ENCODE peak calls at places on chromosomes 11 and 22, in ten cellular contexts. U, R, N, D, K, Z, X, Q, F and E are unnamed samples.

GRCh38 chr11:15278129-15278528 is 163.4 kb downstream of the INSC start:
- DNase-seq in U (no peak), R (peak; percentile 29), N (no peak), D (no peak), K (no peak), Z (no peak), X (no peak), Q (no peak), F (no peak), E (no peak)

GRCh38 chr22:30754971-30755759 is 60.5 kb downstream of the OSBP2 start:
- DNase-seq in U (peak; percentile 73), R (peak; percentile 84), N (peak; percentile 64), D (peak; percentile 75), K (peak; percentile 71), Z (peak; percentile 57), X (peak; percentile 73), Q (peak; percentile 29), F (peak; percentile 50), E (no peak)

GRCh38 chr11:45332486-45332934 is 46.4 kb upstream of the SYT13 start:
- DNase-seq in U (no peak), R (peak; percentile 19), N (peak; percentile 68), D (peak; percentile 67), K (peak; percentile 55), Z (peak; percentile 50), X (peak; percentile 51), Q (no peak), F (peak; percentile 52), E (peak; percentile 75)

GRCh38 chr11:2217211-2218081 is 45.8 kb upstream of the TH start:
- DNase-seq in U (no peak), R (no peak), N (no peak), D (no peak), K (no peak), Z (no peak), X (peak; percentile 23), Q (no peak), F (no peak), E (peak; percentile 80)

GRCh38 chr11:60960405-60960804 is 8.4 kb upstream of the SLC15A3 start:
- DNase-seq in U (no peak), R (no peak), N (no peak), D (no peak), K (peak; percentile 30), Z (no peak), X (no peak), Q (no peak), F (no peak), E (no peak)

GRCh38 chr11:92340839-92341238 is 116.2 kb downstream of the FAT3 start:
- DNase-seq in U (peak; percentile 29), R (peak; percentile 2), N (peak; percentile 78), D (no peak), K (peak; percentile 58), Z (peak; percentile 25), X (peak; percentile 70), Q (no peak), F (no peak), E (peak; percentile 83)

GRCh38 chr22:49705631-49706352 is 121.9 kb downstream of the BRD1 start:
- DNase-seq in U (no peak), R (no peak), N (no peak), D (no peak), K (no peak), Z (no peak), X (no peak), Q (no peak), F (no peak), E (no peak)

GRCh38 chr11:60971520-60971919 is at the start of gene CD6:
- DNase-seq in U (no peak), R (no peak), N (no peak), D (no peak), K (no peak), Z (no peak), X (no peak), Q (no peak), F (no peak), E (no peak)

GRCh38 chr11:44573333-44573732 is 7.9 kb downstream of the CD82 start:
- DNase-seq in U (peak; percentile 61), R (peak; percentile 40), N (no peak), D (no peak), K (no peak), Z (no peak), X (no peak), Q (no peak), F (no peak), E (no peak)

GRCh38 chr11:58900479-58901420 is 38.5 kb upstream of the GLYATL1 start:
- DNase-seq in U (peak; percentile 75), R (peak; percentile 73), N (peak; percentile 98), D (peak; percentile 85), K (peak; percentile 90), Z (peak; percentile 90), X (peak; percentile 94), Q (peak; percentile 59), F (no peak), E (no peak)

GRCh38 chr11:102345923-102346322 is 1.1 kb upstream of the BIRC2 start:
- DNase-seq in U (peak; percentile 78), R (peak; percentile 83), N (no peak), D (no peak), K (no peak), Z (peak; percentile 26), X (no peak), Q (no peak), F (no peak), E (no peak)

GRCh38 chr22:50729391-50730012 is 8.5 kb upstream of the ACR start:
- DNase-seq in U (no peak), R (no peak), N (no peak), D (no peak), K (no peak), Z (no peak), X (no peak), Q (peak; percentile 9), F (peak; percentile 9), E (no peak)

GRCh38 chr22:42468841-42469240 is 36.6 kb upstream of the NFAM1 start:
- DNase-seq in U (no peak), R (peak; percentile 54), N (no peak), D (no peak), K (no peak), Z (no peak), X (no peak), Q (no peak), F (no peak), E (no peak)

GRCh38 chr22:21697866-21698265 is 32.1 kb downstream of the PPIL2 start:
- DNase-seq in U (no peak), R (peak; percentile 82), N (no peak), D (no peak), K (no peak), Z (no peak), X (no peak), Q (no peak), F (no peak), E (no peak)

GRCh38 chr11:43503417-43503816 is 144.7 kb downstream of the TTC17 start:
- DNase-seq in U (peak; percentile 16), R (no peak), N (peak; percentile 35), D (no peak), K (no peak), Z (no peak), X (no peak), Q (no peak), F (no peak), E (peak; percentile 2)
- TF ChIP-seq CTCF in U (no peak), R (peak; percentile 15), N (no peak), D (peak; percentile 20), K (no peak), Z (no peak), X (peak; percentile 39), Q (no peak), F (no peak), E (no peak)

GRCh38 chr11:116738975-116739374 is 33.8 kb downstream of the BUD13 start:
- DNase-seq in U (no peak), R (no peak), N (no peak), D (no peak), K (no peak), Z (no peak), X (no peak), Q (no peak), F (no peak), E (peak; percentile 34)

GRCh38 chr11:116733959-116734517 is 38.7 kb downstream of the BUD13 start:
- DNase-seq in U (no peak), R (no peak), N (no peak), D (no peak), K (no peak), Z (no peak), X (no peak), Q (no peak), F (no peak), E (no peak)

GRCh38 chr11:116732740-116733385 is 39.9 kb downstream of the BUD13 start:
- DNase-seq in U (peak; percentile 57), R (peak; percentile 68), N (peak; percentile 87), D (peak; percentile 82), K (peak; percentile 84), Z (peak; percentile 69), X (peak; percentile 90), Q (peak; percentile 38), F (peak; percentile 33), E (no peak)

GRCh38 chr11:116733386-116733755 is 39.4 kb downstream of the BUD13 start:
- DNase-seq in U (no peak), R (no peak), N (no peak), D (no peak), K (no peak), Z (no peak), X (no peak), Q (no peak), F (no peak), E (no peak)

GRCh38 chr11:116736763-116737162 is 36.0 kb downstream of the BUD13 start:
- DNase-seq in U (peak; percentile 22), R (no peak), N (peak; percentile 45), D (no peak), K (peak; percentile 78), Z (no peak), X (no peak), Q (no peak), F (no peak), E (no peak)
- TF ChIP-seq CTCF in U (peak; percentile 7), R (no peak), N (peak; percentile 71), D (no peak), K (peak; percentile 74), Z (no peak), X (peak; percentile 43), Q (no peak), F (no peak), E (no peak)

DNA sequence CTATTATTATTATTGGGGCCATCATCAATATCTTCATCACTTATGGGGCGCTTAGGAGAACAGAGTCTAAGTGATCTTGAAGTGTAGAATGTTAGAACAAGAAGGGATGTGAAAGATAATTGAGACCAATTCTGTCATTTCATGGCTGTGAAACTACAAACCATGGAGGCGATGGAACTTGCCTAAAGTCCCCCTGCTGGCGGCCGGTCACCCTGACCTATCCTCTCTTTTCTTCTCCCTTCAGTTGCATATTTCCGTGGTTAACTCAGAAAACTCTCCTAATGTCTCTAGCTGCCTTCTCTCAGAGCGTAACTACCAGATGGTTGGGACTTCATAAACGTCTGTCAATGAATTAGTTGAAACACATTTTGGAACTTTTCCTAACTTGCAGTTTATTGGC is 6.6 kb upstream of the OR4B1 start:
- DNase-seq in U (no peak), R (peak; percentile 17), N (no peak), D (no peak), K (peak; percentile 42), Z (no peak), X (peak; percentile 29), Q (no peak), F (no peak), E (no peak)
- TF ChIP-seq CTCF in U (no peak), R (peak; percentile 28), N (no peak), D (no peak), K (peak; percentile 52), Z (no peak), X (peak; percentile 26), Q (no peak), F (no peak), E (no peak)

GRCh38 chr11:29351301-29351873 is 665.4 kb downstream of the KCNA4 start:
- DNase-seq in U (no peak), R (no peak), N (no peak), D (no peak), K (no peak), Z (no peak), X (no peak), Q (no peak), F (no peak), E (no peak)

GRCh38 chr11:29352273-29352672 is 664.6 kb downstream of the KCNA4 start:
- DNase-seq in U (no peak), R (peak; percentile 31), N (no peak), D (no peak), K (no peak), Z (no peak), X (peak; percentile 36), Q (no peak), F (no peak), E (no peak)
- TF ChIP-seq CTCF in U (no peak), R (no peak), N (no peak), D (no peak), K (no peak), Z (no peak), X (no peak), Q (no peak), F (no peak), E (no peak)